ENCODE peak calls at places on chromosomes 12 and 14, in four cellular contexts. S, J, K and M are unnamed samples.

GRCh38 chr14:80605536-80605935 is 336.0 kb downstream of the CEP128 start:
- DNase-seq in S (no peak), J (no peak), K (no peak), M (no peak)

GRCh38 chr12:49819786-49820185 is 8.4 kb downstream of the NCKAP5L start:
- DNase-seq in S (no peak), J (no peak), K (peak), M (no peak)

GRCh38 chr14:55730602-55731001 is 150.6 kb downstream of the KTN1 start:
- DNase-seq in S (no peak), J (no peak), K (no peak), M (no peak)

GRCh38 chr12:29008786-29009185 is 140.3 kb upstream of the FAR2 start:
- DNase-seq in S (peak), J (no peak), K (peak), M (no peak)

GRCh38 chr14:54589076-54589475 is 22.1 kb downstream of the SAMD4A start:
- DNase-seq in S (no peak), J (no peak), K (peak), M (no peak)

GRCh38 chr12:62659457-62660295 is 193.1 kb downstream of the MON2 start:
- DNase-seq in S (no peak), J (no peak), K (no peak), M (no peak)

GRCh38 chr14:104499784-104500496 is 79.6 kb upstream of the C14orf180 start:
- DNase-seq in S (no peak), J (no peak), K (no peak), M (no peak)

GRCh38 chr14:106044949-106045596 is 518.7 kb downstream of the TMEM121 start:
- DNase-seq in S (peak), J (no peak), K (peak), M (no peak)

GRCh38 chr12:42749239-42749638 is 159.7 kb upstream of the PRICKLE1 start:
- DNase-seq in S (no peak), J (no peak), K (no peak), M (no peak)

GRCh38 chr14:68366656-68367055 is 426.2 kb downstream of the ZFP36L1 start:
- DNase-seq in S (no peak), J (no peak), K (no peak), M (no peak)

GRCh38 chr14:97299661-97300060 is 502.5 kb downstream of the VRK1 start:
- DNase-seq in S (no peak), J (no peak), K (no peak), M (peak)

GRCh38 chr14:77124345-77125274 is 17.0 kb downstream of the ZDHHC22 start:
- DNase-seq in S (no peak), J (no peak), K (no peak), M (no peak)